ENCODE peak calls at places on chromosomes 12 and 14, in seven cellular contexts. One of them, this sample, is unnamed.

GRCh38 chr12:123519151-123520001 is 14.1 kb downstream of the RILPL1 start:
- DNase-seq in IMR-90: peak
- DNase-seq in neuronal stem cell: no peak
- DNase-seq in mesenchymal stem cell: peak
- DNase-seq in H9: peak
- DNase-seq in H1: no peak
- DNase-seq in trophoblast cell: peak
- DNase-seq in this sample: peak

GRCh38 chr14:36214476-36215216 is 38.1 kb upstream of the PTCSC3 start:
- DNase-seq in IMR-90: no peak
- DNase-seq in neuronal stem cell: no peak
- DNase-seq in mesenchymal stem cell: no peak
- DNase-seq in H9: no peak
- DNase-seq in H1: no peak
- DNase-seq in trophoblast cell: peak
- DNase-seq in this sample: no peak

GRCh38 chr12:51751657-51752056 is 96.9 kb downstream of the FIGNL2 start:
- DNase-seq in IMR-90: peak
- DNase-seq in neuronal stem cell: no peak
- DNase-seq in mesenchymal stem cell: no peak
- DNase-seq in H9: no peak
- DNase-seq in H1: no peak
- DNase-seq in trophoblast cell: no peak
- DNase-seq in this sample: no peak

GRCh38 chr14:76863724-76864407 is 37.7 kb downstream of the LRRC74A start:
- DNase-seq in IMR-90: no peak
- DNase-seq in neuronal stem cell: no peak
- DNase-seq in mesenchymal stem cell: no peak
- DNase-seq in H9: no peak
- DNase-seq in H1: no peak
- DNase-seq in trophoblast cell: peak
- DNase-seq in this sample: no peak

GRCh38 chr14:84519836-84520235 is 1010.1 kb upstream of the FLRT2 start:
- DNase-seq in IMR-90: no peak
- DNase-seq in neuronal stem cell: no peak
- DNase-seq in mesenchymal stem cell: no peak
- DNase-seq in H9: no peak
- DNase-seq in H1: no peak
- DNase-seq in trophoblast cell: no peak
- DNase-seq in this sample: peak

GRCh38 chr12:29610473-29611174 is 113.1 kb upstream of the OVCH1 start:
- DNase-seq in IMR-90: no peak
- DNase-seq in neuronal stem cell: no peak
- DNase-seq in mesenchymal stem cell: no peak
- DNase-seq in H9: no peak
- DNase-seq in H1: no peak
- DNase-seq in trophoblast cell: no peak
- DNase-seq in this sample: peak

GRCh38 chr12:49885663-49886461 is 17.8 kb downstream of the FAIM2 start:
- DNase-seq in IMR-90: no peak
- DNase-seq in neuronal stem cell: no peak
- DNase-seq in mesenchymal stem cell: no peak
- DNase-seq in H9: no peak
- DNase-seq in H1: no peak
- DNase-seq in trophoblast cell: no peak
- DNase-seq in this sample: no peak

GRCh38 chr12:102990419-102990818 is 32.9 kb downstream of the ASCL1 start:
- DNase-seq in IMR-90: no peak
- DNase-seq in neuronal stem cell: no peak
- DNase-seq in mesenchymal stem cell: no peak
- DNase-seq in H9: peak
- DNase-seq in H1: no peak
- DNase-seq in trophoblast cell: no peak
- DNase-seq in this sample: peak

GRCh38 chr12:27018071-27018470 is 3.9 kb upstream of the TM7SF3 start:
- DNase-seq in IMR-90: no peak
- DNase-seq in neuronal stem cell: no peak
- DNase-seq in mesenchymal stem cell: no peak
- DNase-seq in H9: no peak
- DNase-seq in H1: no peak
- DNase-seq in trophoblast cell: no peak
- DNase-seq in this sample: no peak

GRCh38 chr14:69324341-69324931 is 64.5 kb downstream of the GALNT16 start:
- DNase-seq in IMR-90: no peak
- DNase-seq in neuronal stem cell: no peak
- DNase-seq in mesenchymal stem cell: no peak
- DNase-seq in H9: no peak
- DNase-seq in H1: no peak
- DNase-seq in trophoblast cell: no peak
- DNase-seq in this sample: no peak

GRCh38 chr12:92668739-92669138 is 34.0 kb upstream of the PLEKHG7 start:
- DNase-seq in IMR-90: no peak
- DNase-seq in neuronal stem cell: no peak
- DNase-seq in mesenchymal stem cell: no peak
- DNase-seq in H9: no peak
- DNase-seq in H1: no peak
- DNase-seq in trophoblast cell: no peak
- DNase-seq in this sample: no peak

GRCh38 chr12:91732086-91732485 is 413.6 kb downstream of the BTG1 start:
- DNase-seq in IMR-90: peak
- DNase-seq in neuronal stem cell: no peak
- DNase-seq in mesenchymal stem cell: peak
- DNase-seq in H9: no peak
- DNase-seq in H1: no peak
- DNase-seq in trophoblast cell: no peak
- DNase-seq in this sample: no peak

GRCh38 chr12:96398422-96399080 is 1.7 kb downstream of the CDK17 start:
- DNase-seq in IMR-90: peak
- DNase-seq in neuronal stem cell: no peak
- DNase-seq in mesenchymal stem cell: peak
- DNase-seq in H9: no peak
- DNase-seq in H1: no peak
- DNase-seq in trophoblast cell: peak
- DNase-seq in this sample: peak

GRCh38 chr14:36514278-36515104 is 5.5 kb downstream of the NKX2-1 start:
- DNase-seq in IMR-90: no peak
- DNase-seq in neuronal stem cell: no peak
- DNase-seq in mesenchymal stem cell: no peak
- DNase-seq in H9: no peak
- DNase-seq in H1: peak
- DNase-seq in trophoblast cell: no peak
- DNase-seq in this sample: peak

GRCh38 chr12:6772331-6772695 is at the start of gene LAG3:
- DNase-seq in IMR-90: no peak
- DNase-seq in neuronal stem cell: no peak
- DNase-seq in mesenchymal stem cell: no peak
- DNase-seq in H9: no peak
- DNase-seq in H1: no peak
- DNase-seq in trophoblast cell: no peak
- DNase-seq in this sample: no peak

GRCh38 chr12:120762093-120762492 is 36.5 kb downstream of the ACADS start:
- DNase-seq in IMR-90: no peak
- DNase-seq in neuronal stem cell: no peak
- DNase-seq in mesenchymal stem cell: no peak
- DNase-seq in H9: no peak
- DNase-seq in H1: no peak
- DNase-seq in trophoblast cell: no peak
- DNase-seq in this sample: no peak

GRCh38 chr12:116800918-116801317 is 62.8 kb downstream of the RNFT2 start:
- DNase-seq in IMR-90: no peak
- DNase-seq in neuronal stem cell: no peak
- DNase-seq in mesenchymal stem cell: no peak
- DNase-seq in H9: no peak
- DNase-seq in H1: no peak
- DNase-seq in trophoblast cell: no peak
- DNase-seq in this sample: no peak

GRCh38 chr12:90238872-90239271 is 530.2 kb upstream of the ATP2B1 start:
- DNase-seq in IMR-90: no peak
- DNase-seq in neuronal stem cell: no peak
- DNase-seq in mesenchymal stem cell: no peak
- DNase-seq in H9: no peak
- DNase-seq in H1: no peak
- DNase-seq in trophoblast cell: no peak
- DNase-seq in this sample: no peak

GRCh38 chr14:61388173-61388975 is 67.0 kb downstream of the PRKCH start:
- DNase-seq in IMR-90: no peak
- DNase-seq in neuronal stem cell: no peak
- DNase-seq in mesenchymal stem cell: peak
- DNase-seq in H9: no peak
- DNase-seq in H1: no peak
- DNase-seq in trophoblast cell: peak
- DNase-seq in this sample: peak

GRCh38 chr14:37411079-37411735 is 183.8 kb downstream of the FOXA1 start:
- DNase-seq in IMR-90: no peak
- DNase-seq in neuronal stem cell: no peak
- DNase-seq in mesenchymal stem cell: peak
- DNase-seq in H9: no peak
- DNase-seq in H1: no peak
- DNase-seq in trophoblast cell: no peak
- DNase-seq in this sample: no peak

GRCh38 chr14:100857196-100857922 is 31.4 kb downstream of the MEG3 start:
- DNase-seq in IMR-90: no peak
- DNase-seq in neuronal stem cell: no peak
- DNase-seq in mesenchymal stem cell: no peak
- DNase-seq in H9: no peak
- DNase-seq in H1: no peak
- DNase-seq in trophoblast cell: no peak
- DNase-seq in this sample: no peak

DNA sequence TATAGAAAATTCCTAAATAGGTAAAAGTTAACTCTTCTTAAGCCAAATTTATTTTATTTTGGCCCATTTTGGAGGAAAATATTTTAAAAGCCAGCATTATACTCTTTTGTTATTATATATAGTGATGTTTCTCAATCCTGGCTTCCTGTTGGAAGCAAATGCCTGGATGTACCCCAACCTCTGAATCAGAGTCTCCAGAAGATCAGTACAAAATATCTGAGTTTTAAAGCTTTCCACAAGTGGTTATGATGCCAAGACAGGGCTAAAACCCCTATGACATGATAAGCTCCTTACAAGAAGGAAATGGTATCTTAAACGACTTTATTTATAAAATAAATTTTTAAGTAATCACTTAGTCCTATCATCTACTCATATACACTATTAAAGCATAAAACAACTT is 238.2 kb downstream of the SLC2A13 start:
- DNase-seq in IMR-90: no peak
- DNase-seq in neuronal stem cell: no peak
- DNase-seq in mesenchymal stem cell: no peak
- DNase-seq in H9: no peak
- DNase-seq in H1: no peak
- DNase-seq in trophoblast cell: no peak
- DNase-seq in this sample: no peak
- H3K23ac ChIP-seq in IMR-90: no peak
- H3K23ac ChIP-seq in neuronal stem cell: no peak
- H3K23ac ChIP-seq in mesenchymal stem cell: no peak
- H3K23ac ChIP-seq in H9: no peak
- H3K23ac ChIP-seq in H1: no peak
- H3K23ac ChIP-seq in trophoblast cell: no peak
- H3K23ac ChIP-seq in this sample: no peak

GRCh38 chr12:46409974-46410373 is 37.4 kb upstream of the SLC38A2 start:
- DNase-seq in IMR-90: no peak
- DNase-seq in neuronal stem cell: no peak
- DNase-seq in mesenchymal stem cell: no peak
- DNase-seq in H9: no peak
- DNase-seq in H1: no peak
- DNase-seq in trophoblast cell: no peak
- DNase-seq in this sample: no peak

GRCh38 chr12:46414591-46415268 is 42.2 kb upstream of the SLC38A2 start:
- DNase-seq in IMR-90: no peak
- DNase-seq in neuronal stem cell: no peak
- DNase-seq in mesenchymal stem cell: no peak
- DNase-seq in H9: no peak
- DNase-seq in H1: no peak
- DNase-seq in trophoblast cell: peak
- DNase-seq in this sample: no peak

GRCh38 chr12:46415552-46415951 is 43.0 kb upstream of the SLC38A2 start:
- DNase-seq in IMR-90: no peak
- DNase-seq in neuronal stem cell: no peak
- DNase-seq in mesenchymal stem cell: no peak
- DNase-seq in H9: no peak
- DNase-seq in H1: no peak
- DNase-seq in trophoblast cell: no peak
- DNase-seq in this sample: no peak

GRCh38 chr12:46410495-46410894 is 37.9 kb upstream of the SLC38A2 start:
- DNase-seq in IMR-90: no peak
- DNase-seq in neuronal stem cell: no peak
- DNase-seq in mesenchymal stem cell: no peak
- DNase-seq in H9: no peak
- DNase-seq in H1: no peak
- DNase-seq in trophoblast cell: no peak
- DNase-seq in this sample: no peak

DNA sequence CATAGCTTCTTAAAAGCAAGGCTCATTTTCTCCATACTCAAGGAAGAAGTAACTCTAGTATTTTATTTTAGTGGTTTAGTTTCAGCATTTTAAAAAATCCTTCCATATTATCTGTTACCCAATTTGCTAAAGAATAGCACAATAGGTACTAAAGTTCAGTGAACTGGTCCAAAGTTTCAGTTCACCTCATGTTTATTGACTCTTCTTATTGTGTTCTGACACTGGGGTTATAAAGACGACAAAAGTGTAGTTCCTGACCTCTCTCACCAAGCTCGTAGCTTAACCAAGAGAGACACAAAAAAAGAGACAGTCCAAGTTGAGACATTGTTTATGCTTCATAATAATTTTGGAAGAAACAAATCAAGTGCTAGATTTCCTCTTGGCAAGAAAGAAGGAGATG is 40.8 kb upstream of the SLC38A2 start:
- DNase-seq in IMR-90: no peak
- DNase-seq in neuronal stem cell: no peak
- DNase-seq in mesenchymal stem cell: no peak
- DNase-seq in H9: no peak
- DNase-seq in H1: no peak
- DNase-seq in trophoblast cell: no peak
- DNase-seq in this sample: no peak
- H3K23ac ChIP-seq in IMR-90: no peak
- H3K23ac ChIP-seq in neuronal stem cell: no peak
- H3K23ac ChIP-seq in mesenchymal stem cell: no peak
- H3K23ac ChIP-seq in H9: no peak
- H3K23ac ChIP-seq in H1: no peak
- H3K23ac ChIP-seq in trophoblast cell: no peak
- H3K23ac ChIP-seq in this sample: no peak

DNA sequence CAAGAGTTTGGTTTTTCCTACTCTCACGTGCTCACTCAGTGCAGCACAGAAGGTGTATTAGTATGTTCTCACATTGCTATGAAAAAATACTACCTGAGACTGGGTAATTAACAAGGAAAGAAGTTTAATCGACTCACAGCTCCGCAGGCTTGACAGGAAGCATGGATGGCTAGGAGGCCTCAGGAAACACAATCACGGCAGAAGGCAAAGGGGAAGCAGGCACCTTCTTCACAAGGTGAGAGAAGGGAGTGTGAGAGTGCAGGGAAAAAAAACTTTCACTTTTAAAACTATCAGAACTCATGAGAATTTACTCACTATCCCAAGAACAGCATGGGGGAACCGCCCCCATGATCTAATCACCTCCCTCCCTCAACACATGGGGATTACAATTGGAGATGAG is 185.8 kb upstream of the TMPO start:
- DNase-seq in IMR-90: no peak
- DNase-seq in neuronal stem cell: no peak
- DNase-seq in mesenchymal stem cell: no peak
- DNase-seq in H9: no peak
- DNase-seq in H1: no peak
- DNase-seq in trophoblast cell: no peak
- DNase-seq in this sample: no peak
- H3K23ac ChIP-seq in IMR-90: no peak
- H3K23ac ChIP-seq in neuronal stem cell: no peak
- H3K23ac ChIP-seq in mesenchymal stem cell: peak
- H3K23ac ChIP-seq in H9: no peak
- H3K23ac ChIP-seq in H1: no peak
- H3K23ac ChIP-seq in trophoblast cell: no peak
- H3K23ac ChIP-seq in this sample: no peak

GRCh38 chr14:34087556-34087955 is 136.7 kb upstream of the EGLN3 start:
- DNase-seq in IMR-90: no peak
- DNase-seq in neuronal stem cell: no peak
- DNase-seq in mesenchymal stem cell: no peak
- DNase-seq in H9: no peak
- DNase-seq in H1: no peak
- DNase-seq in trophoblast cell: no peak
- DNase-seq in this sample: no peak
- H3K23ac ChIP-seq in IMR-90: no peak
- H3K23ac ChIP-seq in neuronal stem cell: no peak
- H3K23ac ChIP-seq in mesenchymal stem cell: no peak
- H3K23ac ChIP-seq in H9: no peak
- H3K23ac ChIP-seq in H1: no peak
- H3K23ac ChIP-seq in trophoblast cell: no peak
- H3K23ac ChIP-seq in this sample: no peak

This sample was measured in mesendoderm.